ENCODE peak calls at places on chromosome 21, in six cellular contexts. Z, U, K, R, O and N are unnamed samples.
A peak's percentile ranks its signal among the peaks of the same experiment; 100 is the strongest.

GRCh38 chr21:42711667-42712066 is 58.2 kb downstream of the PDE9A start:
- DNase-seq in K (no peak), U (no peak), R (no peak), Z (peak; percentile 90), O (no peak), N (no peak)

GRCh38 chr21:16308269-16308668 is 578.5 kb downstream of the USP25 start:
- DNase-seq in O (peak; percentile 56), U (no peak), Z (no peak), K (no peak), R (no peak), N (no peak)

GRCh38 chr21:44021064-44021463 is 9.0 kb downstream of the TRAPPC10 start:
- DNase-seq in O (no peak), R (no peak), K (no peak), Z (peak; percentile 61), U (no peak), N (no peak)

GRCh38 chr21:16767201-16767600 is 745.6 kb upstream of the CXADR start:
- DNase-seq in Z (no peak), K (no peak), O (no peak), R (no peak), U (no peak), N (no peak)

GRCh38 chr21:29423521-29423920 is 124.8 kb downstream of the BACH1 start:
- DNase-seq in U (no peak), Z (no peak), O (no peak), K (no peak), R (no peak), N (no peak)

GRCh38 chr21:19368944-19369343 is 965.4 kb upstream of the TMPRSS15 start:
- DNase-seq in R (no peak), K (no peak), U (no peak), Z (no peak), O (no peak), N (no peak)

GRCh38 chr21:20257052-20257451 is 741.2 kb upstream of the NCAM2 start:
- DNase-seq in Z (no peak), K (peak; percentile 40), U (no peak), O (no peak), R (no peak), N (no peak)

GRCh38 chr21:27756191-27756590 is 789.3 kb upstream of the ADAMTS5 start:
- DNase-seq in O (no peak), Z (no peak), U (no peak), R (no peak), K (no peak), N (no peak)

GRCh38 chr21:15701845-15702244 is 27.9 kb upstream of the USP25 start:
- DNase-seq in U (no peak), Z (no peak), R (no peak), O (no peak), K (peak; percentile 62), N (no peak)

GRCh38 chr21:33383056-33383888 is 19.9 kb upstream of the IFNGR2 start:
- DNase-seq in K (peak; percentile 77), R (peak; percentile 98), O (peak; percentile 87), U (no peak), Z (peak; percentile 91), N (peak; percentile 95)

GRCh38 chr21:15164678-15165303 is 100.0 kb upstream of the NRIP1 start:
- DNase-seq in U (no peak), O (no peak), R (no peak), K (no peak), Z (peak; percentile 49), N (no peak)

GRCh38 chr21:26804895-26805609 is 40.2 kb downstream of the ADAMTS1 start:
- DNase-seq in K (no peak), Z (no peak), U (no peak), R (no peak), O (no peak), N (no peak)

GRCh38 chr21:15121655-15122120 is 56.9 kb upstream of the NRIP1 start:
- DNase-seq in R (no peak), Z (peak; percentile 79), U (no peak), O (peak; percentile 61), K (no peak), N (no peak)

GRCh38 chr21:26806734-26807372 is 38.4 kb downstream of the ADAMTS1 start:
- DNase-seq in K (no peak), Z (no peak), R (no peak), O (no peak), U (no peak), N (no peak)

GRCh38 chr21:43712268-43712942 is 6.5 kb upstream of the PDXK start:
- DNase-seq in O (no peak), R (no peak), U (peak; percentile 77), K (peak; percentile 62), Z (no peak), N (no peak)

GRCh38 chr21:32687946-32688345 is 39.9 kb downstream of the SYNJ1 start:
- DNase-seq in Z (no peak), O (peak; percentile 69), K (peak; percentile 13), U (no peak), R (no peak), N (peak; percentile 14)

GRCh38 chr21:14589855-14590563 is 43.9 kb upstream of the SAMSN1 start:
- DNase-seq in K (peak; percentile 74), U (no peak), R (no peak), O (no peak), Z (no peak), N (no peak)

GRCh38 chr21:43598416-43599120 is 60.7 kb downstream of the HSF2BP start:
- DNase-seq in R (no peak), K (no peak), Z (no peak), O (no peak), U (no peak), N (no peak)

GRCh38 chr21:27513825-27514224 is 546.9 kb upstream of the ADAMTS5 start:
- DNase-seq in K (no peak), Z (no peak), R (no peak), U (no peak), O (peak; percentile 11), N (no peak)

GRCh38 chr21:33127154-33127893 is 57.4 kb downstream of the OLIG1 start:
- DNase-seq in O (peak; percentile 70), K (peak; percentile 77), Z (peak; percentile 56), R (peak; percentile 19), U (peak; percentile 46), N (peak; percentile 82)

GRCh38 chr21:43600642-43601397 is 58.5 kb downstream of the HSF2BP start:
- DNase-seq in U (no peak), R (no peak), K (no peak), O (no peak), Z (no peak), N (no peak)

GRCh38 chr21:29208666-29209059 is 78.2 kb downstream of the MAP3K7CL start:
- DNase-seq in U (no peak), Z (no peak), O (peak; percentile 84), R (no peak), K (no peak), N (no peak)

GRCh38 chr21:17925000-17925610 is 105.9 kb upstream of the C21orf91 start:
- DNase-seq in O (peak; percentile 42), U (peak; percentile 1), R (peak; percentile 33), Z (peak; percentile 63), K (peak; percentile 76), N (peak; percentile 61)

GRCh38 chr21:38811257-38811656 is 5.5 kb downstream of the ETS2 start:
- DNase-seq in U (no peak), R (no peak), O (peak; percentile 87), K (no peak), Z (no peak), N (no peak)

GRCh38 chr21:16502273-16502672 is 772.5 kb downstream of the USP25 start:
- DNase-seq in O (no peak), R (no peak), K (no peak), Z (no peak), U (no peak), N (no peak)

GRCh38 chr21:32772281-32773047 is 909 bp upstream of the PAXBP1 start:
- DNase-seq in R (peak; percentile 9), K (peak; percentile 75), Z (no peak), U (peak; percentile 19), O (peak; percentile 60), N (peak; percentile 49)

GRCh38 chr21:32475162-32475812 is 62.8 kb downstream of the EVA1C start:
- DNase-seq in K (no peak), R (no peak), U (no peak), O (peak; percentile 86), Z (no peak), N (no peak)

GRCh38 chr21:43728467-43729390 is 9.8 kb downstream of the PDXK start:
- DNase-seq in R (peak; percentile 64), O (peak; percentile 91), K (peak; percentile 99), U (peak; percentile 68), Z (peak; percentile 85), N (peak; percentile 98)

GRCh38 chr21:42733037-42733632 is 79.7 kb downstream of the PDE9A start:
- DNase-seq in R (no peak), Z (peak; percentile 81), K (no peak), U (no peak), O (no peak), N (no peak)

GRCh38 chr21:14306143-14306907 is 76.6 kb downstream of the HSPA13 start:
- DNase-seq in K (peak; percentile 26), Z (no peak), U (no peak), R (no peak), O (peak; percentile 43), N (peak; percentile 28)

GRCh38 chr21:33386222-33386784 is 16.9 kb upstream of the IFNGR2 start:
- DNase-seq in O (no peak), U (no peak), Z (no peak), R (no peak), K (peak; percentile 87), N (no peak)

GRCh38 chr21:41510500-41510899 is 2.5 kb upstream of the TMPRSS2 start:
- DNase-seq in Z (peak; percentile 36), R (no peak), U (no peak), K (no peak), O (no peak), N (no peak)
- TF ChIP-seq POLR2A in Z (no peak), R (no peak), U (no peak), K (no peak), O (no peak), N (no peak)

GRCh38 chr21:34956416-34957316 is 92.4 kb downstream of the RUNX1 start:
- DNase-seq in K (no peak), Z (no peak), O (no peak), U (no peak), R (no peak), N (no peak)
- TF ChIP-seq MYC in K (no peak), Z (no peak), O (no peak), U (no peak), R (no peak), N (no peak)

GRCh38 chr21:25462517-25462971 is 144.7 kb downstream of the MRPL39 start:
- DNase-seq in Z (no peak), K (no peak), O (peak; percentile 16), R (peak; percentile 81), U (no peak), N (no peak)
- TF ChIP-seq POLR2A in Z (no peak), K (no peak), O (no peak), R (peak; percentile 48), U (no peak), N (no peak)

GRCh38 chr21:45251635-45252447 is 35.9 kb downstream of the POFUT2 start:
- DNase-seq in O (no peak), R (no peak), Z (no peak), K (no peak), U (no peak), N (no peak)

GRCh38 chr21:45250914-45251634 is 36.6 kb downstream of the POFUT2 start:
- DNase-seq in U (no peak), Z (no peak), K (no peak), O (no peak), R (no peak), N (no peak)

GRCh38 chr21:45253180-45253579 is 34.5 kb downstream of the POFUT2 start:
- DNase-seq in R (no peak), Z (no peak), U (no peak), O (peak; percentile 9), K (no peak), N (peak; percentile 55)

GRCh38 chr21:45253633-45254556 is 33.8 kb downstream of the POFUT2 start:
- DNase-seq in K (no peak), U (no peak), O (no peak), R (no peak), Z (no peak), N (no peak)

GRCh38 chr21:45252448-45252925 is 35.2 kb downstream of the POFUT2 start:
- DNase-seq in R (no peak), U (no peak), O (no peak), Z (no peak), K (no peak), N (no peak)
- TF ChIP-seq MYC in R (no peak), U (no peak), O (no peak), Z (no peak), K (no peak), N (no peak)